ENCODE peak calls at places on chromosomes 12 and 14, in five cellular contexts. I, L, C, M and N are unnamed samples.
A peak's percentile ranks its signal among the peaks of the same experiment; 100 is the strongest.

GRCh38 chr14:69059658-69060648 is 80.9 kb upstream of the ACTN1 start:
- DNase-seq in I (no peak), C (no peak), M (no peak), L (peak; percentile 78), N (no peak)

GRCh38 chr14:104843442-104844305 is 21.4 kb upstream of the CEP170B start:
- DNase-seq in C (peak; percentile 56), L (no peak), I (no peak), M (no peak), N (no peak)

GRCh38 chr12:124646385-124647230 is 79.2 kb upstream of the NCOR2 start:
- DNase-seq in C (no peak), M (no peak), I (peak; percentile 76), L (peak; percentile 65), N (no peak)

GRCh38 chr12:51822261-51822616 is 26.3 kb downstream of the FIGNL2 start:
- DNase-seq in C (no peak), I (no peak), L (no peak), M (no peak), N (no peak)

GRCh38 chr12:132257206-132257954 is 72.0 kb downstream of the GALNT9 start:
- DNase-seq in C (no peak), L (no peak), I (no peak), M (no peak), N (no peak)

GRCh38 chr12:68428211-68428610 is 96.0 kb upstream of the MDM1 start:
- DNase-seq in M (no peak), I (no peak), L (no peak), C (no peak), N (no peak)

GRCh38 chr14:101808020-101808641 is 46.6 kb downstream of the PPP2R5C start:
- DNase-seq in C (no peak), I (no peak), L (no peak), M (no peak), N (no peak)

GRCh38 chr14:20197459-20197858 is 6.8 kb downstream of the OR11G2 start:
- DNase-seq in I (no peak), C (no peak), M (no peak), L (no peak), N (no peak)

GRCh38 chr14:53963491-53964227 is 7.0 kb upstream of the BMP4 start:
- DNase-seq in L (peak; percentile 59), I (no peak), C (peak; percentile 54), M (peak; percentile 59), N (no peak)

GRCh38 chr12:34368079-34368478 is 345.8 kb downstream of the ALG10 start:
- DNase-seq in M (no peak), L (no peak), I (no peak), C (no peak), N (no peak)

GRCh38 chr14:50775357-50775756 is 55.6 kb downstream of the NIN start:
- DNase-seq in C (no peak), L (no peak), I (no peak), M (no peak), N (no peak)

GRCh38 chr12:125186471-125187147 is 121.4 kb downstream of the AACS start:
- DNase-seq in L (no peak), C (no peak), M (no peak), I (peak; percentile 30), N (peak; percentile 5)

GRCh38 chr12:31874961-31875608 is 84.1 kb upstream of the RESF1 start:
- DNase-seq in C (peak; percentile 56), L (peak; percentile 75), I (peak; percentile 74), M (no peak), N (no peak)

GRCh38 chr14:54692261-54692861 is 125.4 kb downstream of the SAMD4A start:
- DNase-seq in L (no peak), I (no peak), M (no peak), C (no peak), N (no peak)

GRCh38 chr12:47808049-47808448 is 11.7 kb downstream of the HDAC7 start:
- DNase-seq in L (peak; percentile 83), C (no peak), M (no peak), I (peak; percentile 85), N (no peak)

GRCh38 chr12:132825089-132825488 is 3.6 kb downstream of the GOLGA3 start:
- DNase-seq in L (no peak), I (no peak), M (no peak), C (no peak), N (no peak)

GRCh38 chr12:24244801-24245200 is 295.3 kb upstream of the SOX5 start:
- DNase-seq in L (no peak), I (no peak), M (no peak), C (no peak), N (no peak)

GRCh38 chr12:46800160-46800559 is 25.6 kb downstream of the SLC38A4 start:
- DNase-seq in L (no peak), M (no peak), I (no peak), C (no peak), N (no peak)

GRCh38 chr12:89348894-89349669 is 3.2 kb downstream of the DUSP6 start:
- DNase-seq in L (no peak), C (no peak), M (no peak), I (no peak), N (no peak)